ENCODE peak calls at places on chromosomes 3 and 15, in ten cellular contexts. One of them, this sample, is unnamed.
A peak's percentile ranks its signal among the peaks of the same experiment; 100 is the strongest.

GRCh38 chr15:90891346-90891949 is 7.1 kb downstream of the FES start:
- DNase-seq in iPS-NIHi11: no peak
- DNase-seq in NCI-H1092: no peak
- DNase-seq in progenitor cell of endocrine pancreas: no peak
- DNase-seq in NCI-H2171: no peak
- DNase-seq in activated CD8-positive, alpha-beta memory T cell treated with anti-CD3 and anti-CD28 coated beads, Interleukin-2, amount 50 U/mL, for 48 hours: no peak
- DNase-seq in stimulated activated CD4-positive, alpha-beta T cell treated with anti-CD3 and anti-CD28 coated beads, Interleukin-2, amount 100 ng/mL, for 24 hours: no peak
- DNase-seq in AML-193: no peak
- DNase-seq in left cardiac atrium: no peak
- DNase-seq in amniotic stem cell: no peak
- DNase-seq in this sample: no peak

GRCh38 chr3:8608041-8608790 is 36.4 kb downstream of the SSUH2 start:
- DNase-seq in left cardiac atrium: no peak
- DNase-seq in amniotic stem cell: no peak
- DNase-seq in AML-193: no peak
- DNase-seq in progenitor cell of endocrine pancreas: no peak
- DNase-seq in activated CD8-positive, alpha-beta memory T cell treated with anti-CD3 and anti-CD28 coated beads, Interleukin-2, amount 50 U/mL, for 48 hours: no peak
- DNase-seq in NCI-H2171: no peak
- DNase-seq in stimulated activated CD4-positive, alpha-beta T cell treated with anti-CD3 and anti-CD28 coated beads, Interleukin-2, amount 100 ng/mL, for 24 hours: no peak
- DNase-seq in iPS-NIHi11: no peak
- DNase-seq in NCI-H1092: no peak
- DNase-seq in this sample: no peak

GRCh38 chr3:156642750-156643728 is 31.4 kb upstream of the TIPARP start:
- DNase-seq in left cardiac atrium: no peak
- DNase-seq in amniotic stem cell: no peak
- DNase-seq in AML-193: peak; percentile 18
- DNase-seq in iPS-NIHi11: no peak
- DNase-seq in activated CD8-positive, alpha-beta memory T cell treated with anti-CD3 and anti-CD28 coated beads, Interleukin-2, amount 50 U/mL, for 48 hours: no peak
- DNase-seq in NCI-H2171: no peak
- DNase-seq in stimulated activated CD4-positive, alpha-beta T cell treated with anti-CD3 and anti-CD28 coated beads, Interleukin-2, amount 100 ng/mL, for 24 hours: no peak
- DNase-seq in progenitor cell of endocrine pancreas: no peak
- DNase-seq in NCI-H1092: no peak
- DNase-seq in this sample: no peak

GRCh38 chr15:69055251-69055650 is 40.8 kb downstream of the NOX5 start:
- DNase-seq in NCI-H2171: no peak
- DNase-seq in left cardiac atrium: no peak
- DNase-seq in progenitor cell of endocrine pancreas: no peak
- DNase-seq in AML-193: no peak
- DNase-seq in stimulated activated CD4-positive, alpha-beta T cell treated with anti-CD3 and anti-CD28 coated beads, Interleukin-2, amount 100 ng/mL, for 24 hours: no peak
- DNase-seq in activated CD8-positive, alpha-beta memory T cell treated with anti-CD3 and anti-CD28 coated beads, Interleukin-2, amount 50 U/mL, for 48 hours: peak; percentile 36
- DNase-seq in iPS-NIHi11: no peak
- DNase-seq in NCI-H1092: no peak
- DNase-seq in amniotic stem cell: no peak
- DNase-seq in this sample: no peak

GRCh38 chr3:181794036-181794790 is 82.5 kb downstream of the SOX2 start:
- DNase-seq in iPS-NIHi11: no peak
- DNase-seq in progenitor cell of endocrine pancreas: no peak
- DNase-seq in activated CD8-positive, alpha-beta memory T cell treated with anti-CD3 and anti-CD28 coated beads, Interleukin-2, amount 50 U/mL, for 48 hours: no peak
- DNase-seq in AML-193: no peak
- DNase-seq in stimulated activated CD4-positive, alpha-beta T cell treated with anti-CD3 and anti-CD28 coated beads, Interleukin-2, amount 100 ng/mL, for 24 hours: no peak
- DNase-seq in NCI-H1092: no peak
- DNase-seq in amniotic stem cell: no peak
- DNase-seq in NCI-H2171: no peak
- DNase-seq in left cardiac atrium: no peak
- DNase-seq in this sample: no peak

GRCh38 chr3:143707848-143708247 is 140.4 kb downstream of the SLC9A9 start:
- DNase-seq in iPS-NIHi11: no peak
- DNase-seq in left cardiac atrium: no peak
- DNase-seq in NCI-H1092: no peak
- DNase-seq in amniotic stem cell: no peak
- DNase-seq in activated CD8-positive, alpha-beta memory T cell treated with anti-CD3 and anti-CD28 coated beads, Interleukin-2, amount 50 U/mL, for 48 hours: no peak
- DNase-seq in NCI-H2171: no peak
- DNase-seq in progenitor cell of endocrine pancreas: no peak
- DNase-seq in stimulated activated CD4-positive, alpha-beta T cell treated with anti-CD3 and anti-CD28 coated beads, Interleukin-2, amount 100 ng/mL, for 24 hours: no peak
- DNase-seq in AML-193: no peak
- DNase-seq in this sample: no peak

GRCh38 chr3:3800685-3801509 is 1.7 kb downstream of the LRRN1 start:
- DNase-seq in progenitor cell of endocrine pancreas: peak; percentile 30
- DNase-seq in AML-193: no peak
- DNase-seq in stimulated activated CD4-positive, alpha-beta T cell treated with anti-CD3 and anti-CD28 coated beads, Interleukin-2, amount 100 ng/mL, for 24 hours: no peak
- DNase-seq in iPS-NIHi11: no peak
- DNase-seq in activated CD8-positive, alpha-beta memory T cell treated with anti-CD3 and anti-CD28 coated beads, Interleukin-2, amount 50 U/mL, for 48 hours: peak; percentile 55
- DNase-seq in left cardiac atrium: peak; percentile 44
- DNase-seq in NCI-H2171: no peak
- DNase-seq in NCI-H1092: no peak
- DNase-seq in amniotic stem cell: no peak
- DNase-seq in this sample: peak; percentile 77

GRCh38 chr3:143170676-143171075 is 51.1 kb downstream of the CHST2 start:
- DNase-seq in AML-193: no peak
- DNase-seq in progenitor cell of endocrine pancreas: no peak
- DNase-seq in stimulated activated CD4-positive, alpha-beta T cell treated with anti-CD3 and anti-CD28 coated beads, Interleukin-2, amount 100 ng/mL, for 24 hours: no peak
- DNase-seq in left cardiac atrium: no peak
- DNase-seq in activated CD8-positive, alpha-beta memory T cell treated with anti-CD3 and anti-CD28 coated beads, Interleukin-2, amount 50 U/mL, for 48 hours: no peak
- DNase-seq in NCI-H2171: no peak
- DNase-seq in iPS-NIHi11: no peak
- DNase-seq in NCI-H1092: no peak
- DNase-seq in amniotic stem cell: no peak
- DNase-seq in this sample: no peak

GRCh38 chr3:82044918-82045715 is 283.7 kb upstream of the GBE1 start:
- DNase-seq in iPS-NIHi11: no peak
- DNase-seq in stimulated activated CD4-positive, alpha-beta T cell treated with anti-CD3 and anti-CD28 coated beads, Interleukin-2, amount 100 ng/mL, for 24 hours: no peak
- DNase-seq in NCI-H1092: peak; percentile 22
- DNase-seq in left cardiac atrium: no peak
- DNase-seq in AML-193: no peak
- DNase-seq in progenitor cell of endocrine pancreas: no peak
- DNase-seq in activated CD8-positive, alpha-beta memory T cell treated with anti-CD3 and anti-CD28 coated beads, Interleukin-2, amount 50 U/mL, for 48 hours: no peak
- DNase-seq in NCI-H2171: no peak
- DNase-seq in amniotic stem cell: no peak
- DNase-seq in this sample: no peak

GRCh38 chr3:118550122-118550521 is 484.5 kb downstream of the IGSF11 start:
- DNase-seq in left cardiac atrium: no peak
- DNase-seq in stimulated activated CD4-positive, alpha-beta T cell treated with anti-CD3 and anti-CD28 coated beads, Interleukin-2, amount 100 ng/mL, for 24 hours: no peak
- DNase-seq in NCI-H1092: no peak
- DNase-seq in amniotic stem cell: no peak
- DNase-seq in NCI-H2171: no peak
- DNase-seq in AML-193: no peak
- DNase-seq in iPS-NIHi11: no peak
- DNase-seq in progenitor cell of endocrine pancreas: no peak
- DNase-seq in activated CD8-positive, alpha-beta memory T cell treated with anti-CD3 and anti-CD28 coated beads, Interleukin-2, amount 50 U/mL, for 48 hours: no peak
- DNase-seq in this sample: no peak

GRCh38 chr3:183591881-183592521 is 36.5 kb upstream of the KLHL6 start:
- DNase-seq in NCI-H1092: no peak
- DNase-seq in NCI-H2171: no peak
- DNase-seq in amniotic stem cell: no peak
- DNase-seq in AML-193: peak; percentile 46
- DNase-seq in stimulated activated CD4-positive, alpha-beta T cell treated with anti-CD3 and anti-CD28 coated beads, Interleukin-2, amount 100 ng/mL, for 24 hours: no peak
- DNase-seq in iPS-NIHi11: peak; percentile 45
- DNase-seq in left cardiac atrium: no peak
- DNase-seq in progenitor cell of endocrine pancreas: no peak
- DNase-seq in activated CD8-positive, alpha-beta memory T cell treated with anti-CD3 and anti-CD28 coated beads, Interleukin-2, amount 50 U/mL, for 48 hours: no peak
- DNase-seq in this sample: no peak

GRCh38 chr3:11074007-11074406 is 80.3 kb upstream of the HRH1 start:
- DNase-seq in NCI-H1092: no peak
- DNase-seq in progenitor cell of endocrine pancreas: no peak
- DNase-seq in AML-193: no peak
- DNase-seq in activated CD8-positive, alpha-beta memory T cell treated with anti-CD3 and anti-CD28 coated beads, Interleukin-2, amount 50 U/mL, for 48 hours: no peak
- DNase-seq in left cardiac atrium: no peak
- DNase-seq in amniotic stem cell: no peak
- DNase-seq in iPS-NIHi11: no peak
- DNase-seq in stimulated activated CD4-positive, alpha-beta T cell treated with anti-CD3 and anti-CD28 coated beads, Interleukin-2, amount 100 ng/mL, for 24 hours: no peak
- DNase-seq in NCI-H2171: no peak
- DNase-seq in this sample: no peak

GRCh38 chr3:97952872-97953271 is 19.4 kb downstream of the RIOX2 start:
- DNase-seq in amniotic stem cell: no peak
- DNase-seq in NCI-H1092: no peak
- DNase-seq in activated CD8-positive, alpha-beta memory T cell treated with anti-CD3 and anti-CD28 coated beads, Interleukin-2, amount 50 U/mL, for 48 hours: no peak
- DNase-seq in progenitor cell of endocrine pancreas: no peak
- DNase-seq in stimulated activated CD4-positive, alpha-beta T cell treated with anti-CD3 and anti-CD28 coated beads, Interleukin-2, amount 100 ng/mL, for 24 hours: no peak
- DNase-seq in iPS-NIHi11: no peak
- DNase-seq in AML-193: no peak
- DNase-seq in NCI-H2171: no peak
- DNase-seq in left cardiac atrium: no peak
- DNase-seq in this sample: no peak

GRCh38 chr3:88180398-88180999 is 30.7 kb downstream of the C3orf38 start:
- DNase-seq in AML-193: peak; percentile 74
- DNase-seq in left cardiac atrium: no peak
- DNase-seq in activated CD8-positive, alpha-beta memory T cell treated with anti-CD3 and anti-CD28 coated beads, Interleukin-2, amount 50 U/mL, for 48 hours: no peak
- DNase-seq in stimulated activated CD4-positive, alpha-beta T cell treated with anti-CD3 and anti-CD28 coated beads, Interleukin-2, amount 100 ng/mL, for 24 hours: peak; percentile 20
- DNase-seq in iPS-NIHi11: peak; percentile 4
- DNase-seq in NCI-H2171: no peak
- DNase-seq in amniotic stem cell: no peak
- DNase-seq in NCI-H1092: no peak
- DNase-seq in progenitor cell of endocrine pancreas: no peak
- DNase-seq in this sample: no peak

GRCh38 chr15:71588746-71589145 is 221.6 kb upstream of the NR2E3 start:
- DNase-seq in activated CD8-positive, alpha-beta memory T cell treated with anti-CD3 and anti-CD28 coated beads, Interleukin-2, amount 50 U/mL, for 48 hours: no peak
- DNase-seq in stimulated activated CD4-positive, alpha-beta T cell treated with anti-CD3 and anti-CD28 coated beads, Interleukin-2, amount 100 ng/mL, for 24 hours: no peak
- DNase-seq in NCI-H2171: no peak
- DNase-seq in NCI-H1092: no peak
- DNase-seq in amniotic stem cell: peak; percentile 32
- DNase-seq in left cardiac atrium: no peak
- DNase-seq in iPS-NIHi11: no peak
- DNase-seq in progenitor cell of endocrine pancreas: no peak
- DNase-seq in AML-193: no peak
- DNase-seq in this sample: no peak

GRCh38 chr3:87719060-87719459 is 339.7 kb downstream of the CGGBP1 start:
- DNase-seq in NCI-H1092: no peak
- DNase-seq in AML-193: no peak
- DNase-seq in stimulated activated CD4-positive, alpha-beta T cell treated with anti-CD3 and anti-CD28 coated beads, Interleukin-2, amount 100 ng/mL, for 24 hours: no peak
- DNase-seq in NCI-H2171: no peak
- DNase-seq in left cardiac atrium: no peak
- DNase-seq in amniotic stem cell: no peak
- DNase-seq in iPS-NIHi11: no peak
- DNase-seq in activated CD8-positive, alpha-beta memory T cell treated with anti-CD3 and anti-CD28 coated beads, Interleukin-2, amount 50 U/mL, for 48 hours: no peak
- DNase-seq in progenitor cell of endocrine pancreas: no peak
- DNase-seq in this sample: no peak

GRCh38 chr3:134630506-134630905 is 20.3 kb downstream of the KY start:
- DNase-seq in NCI-H1092: no peak
- DNase-seq in NCI-H2171: no peak
- DNase-seq in AML-193: peak; percentile 40
- DNase-seq in iPS-NIHi11: no peak
- DNase-seq in amniotic stem cell: no peak
- DNase-seq in left cardiac atrium: no peak
- DNase-seq in progenitor cell of endocrine pancreas: peak; percentile 6
- DNase-seq in activated CD8-positive, alpha-beta memory T cell treated with anti-CD3 and anti-CD28 coated beads, Interleukin-2, amount 50 U/mL, for 48 hours: peak; percentile 26
- DNase-seq in stimulated activated CD4-positive, alpha-beta T cell treated with anti-CD3 and anti-CD28 coated beads, Interleukin-2, amount 100 ng/mL, for 24 hours: no peak
- DNase-seq in this sample: no peak

GRCh38 chr3:138062626-138063025 is 52.7 kb downstream of the CLDN18 start:
- DNase-seq in amniotic stem cell: no peak
- DNase-seq in stimulated activated CD4-positive, alpha-beta T cell treated with anti-CD3 and anti-CD28 coated beads, Interleukin-2, amount 100 ng/mL, for 24 hours: no peak
- DNase-seq in NCI-H1092: no peak
- DNase-seq in iPS-NIHi11: no peak
- DNase-seq in NCI-H2171: no peak
- DNase-seq in activated CD8-positive, alpha-beta memory T cell treated with anti-CD3 and anti-CD28 coated beads, Interleukin-2, amount 50 U/mL, for 48 hours: no peak
- DNase-seq in AML-193: no peak
- DNase-seq in left cardiac atrium: no peak
- DNase-seq in progenitor cell of endocrine pancreas: no peak
- DNase-seq in this sample: no peak

GRCh38 chr3:30576946-30577345 is 29.5 kb upstream of the TGFBR2 start:
- DNase-seq in progenitor cell of endocrine pancreas: no peak
- DNase-seq in NCI-H1092: no peak
- DNase-seq in AML-193: no peak
- DNase-seq in stimulated activated CD4-positive, alpha-beta T cell treated with anti-CD3 and anti-CD28 coated beads, Interleukin-2, amount 100 ng/mL, for 24 hours: no peak
- DNase-seq in NCI-H2171: no peak
- DNase-seq in amniotic stem cell: no peak
- DNase-seq in iPS-NIHi11: no peak
- DNase-seq in left cardiac atrium: no peak
- DNase-seq in activated CD8-positive, alpha-beta memory T cell treated with anti-CD3 and anti-CD28 coated beads, Interleukin-2, amount 50 U/mL, for 48 hours: no peak
- DNase-seq in this sample: no peak

GRCh38 chr3:129013491-129013891 is 12.4 kb downstream of the EFCC1 start:
- DNase-seq in amniotic stem cell: no peak
- DNase-seq in NCI-H2171: no peak
- DNase-seq in NCI-H1092: no peak
- DNase-seq in AML-193: no peak
- DNase-seq in progenitor cell of endocrine pancreas: no peak
- DNase-seq in activated CD8-positive, alpha-beta memory T cell treated with anti-CD3 and anti-CD28 coated beads, Interleukin-2, amount 50 U/mL, for 48 hours: no peak
- DNase-seq in stimulated activated CD4-positive, alpha-beta T cell treated with anti-CD3 and anti-CD28 coated beads, Interleukin-2, amount 100 ng/mL, for 24 hours: no peak
- DNase-seq in iPS-NIHi11: no peak
- DNase-seq in left cardiac atrium: no peak
- DNase-seq in this sample: no peak

GRCh38 chr15:25408428-25408827 is 30.4 kb downstream of the UBE3A start:
- DNase-seq in left cardiac atrium: no peak
- DNase-seq in activated CD8-positive, alpha-beta memory T cell treated with anti-CD3 and anti-CD28 coated beads, Interleukin-2, amount 50 U/mL, for 48 hours: no peak
- DNase-seq in stimulated activated CD4-positive, alpha-beta T cell treated with anti-CD3 and anti-CD28 coated beads, Interleukin-2, amount 100 ng/mL, for 24 hours: no peak
- DNase-seq in amniotic stem cell: no peak
- DNase-seq in NCI-H1092: no peak
- DNase-seq in NCI-H2171: no peak
- DNase-seq in iPS-NIHi11: no peak
- DNase-seq in AML-193: no peak
- DNase-seq in progenitor cell of endocrine pancreas: no peak
- DNase-seq in this sample: no peak

GRCh38 chr15:51095681-51096331 is 1.1 kb upstream of the TNFAIP8L3 start:
- DNase-seq in AML-193: no peak
- DNase-seq in NCI-H1092: no peak
- DNase-seq in left cardiac atrium: no peak
- DNase-seq in NCI-H2171: no peak
- DNase-seq in stimulated activated CD4-positive, alpha-beta T cell treated with anti-CD3 and anti-CD28 coated beads, Interleukin-2, amount 100 ng/mL, for 24 hours: no peak
- DNase-seq in iPS-NIHi11: no peak
- DNase-seq in activated CD8-positive, alpha-beta memory T cell treated with anti-CD3 and anti-CD28 coated beads, Interleukin-2, amount 50 U/mL, for 48 hours: no peak
- DNase-seq in amniotic stem cell: no peak
- DNase-seq in progenitor cell of endocrine pancreas: no peak
- DNase-seq in this sample: no peak

GRCh38 chr3:52031896-52032295 is 24.5 kb downstream of the DUSP7 start:
- DNase-seq in activated CD8-positive, alpha-beta memory T cell treated with anti-CD3 and anti-CD28 coated beads, Interleukin-2, amount 50 U/mL, for 48 hours: no peak
- DNase-seq in NCI-H1092: no peak
- DNase-seq in AML-193: no peak
- DNase-seq in amniotic stem cell: no peak
- DNase-seq in iPS-NIHi11: peak; percentile 52
- DNase-seq in left cardiac atrium: no peak
- DNase-seq in NCI-H2171: no peak
- DNase-seq in progenitor cell of endocrine pancreas: no peak
- DNase-seq in stimulated activated CD4-positive, alpha-beta T cell treated with anti-CD3 and anti-CD28 coated beads, Interleukin-2, amount 100 ng/mL, for 24 hours: no peak
- DNase-seq in this sample: no peak

GRCh38 chr15:80246425-80246894 is 5.6 kb downstream of the CTXND1 start:
- DNase-seq in progenitor cell of endocrine pancreas: no peak
- DNase-seq in stimulated activated CD4-positive, alpha-beta T cell treated with anti-CD3 and anti-CD28 coated beads, Interleukin-2, amount 100 ng/mL, for 24 hours: no peak
- DNase-seq in iPS-NIHi11: no peak
- DNase-seq in NCI-H2171: no peak
- DNase-seq in AML-193: no peak
- DNase-seq in left cardiac atrium: no peak
- DNase-seq in NCI-H1092: no peak
- DNase-seq in activated CD8-positive, alpha-beta memory T cell treated with anti-CD3 and anti-CD28 coated beads, Interleukin-2, amount 50 U/mL, for 48 hours: no peak
- DNase-seq in amniotic stem cell: no peak
- DNase-seq in this sample: no peak

GRCh38 chr3:123773681-123774431 is 110.3 kb downstream of the MYLK start:
- DNase-seq in iPS-NIHi11: no peak
- DNase-seq in activated CD8-positive, alpha-beta memory T cell treated with anti-CD3 and anti-CD28 coated beads, Interleukin-2, amount 50 U/mL, for 48 hours: no peak
- DNase-seq in progenitor cell of endocrine pancreas: no peak
- DNase-seq in NCI-H2171: no peak
- DNase-seq in stimulated activated CD4-positive, alpha-beta T cell treated with anti-CD3 and anti-CD28 coated beads, Interleukin-2, amount 100 ng/mL, for 24 hours: no peak
- DNase-seq in left cardiac atrium: peak; percentile 40
- DNase-seq in amniotic stem cell: peak; percentile 31
- DNase-seq in NCI-H1092: no peak
- DNase-seq in AML-193: no peak
- DNase-seq in this sample: no peak

GRCh38 chr3:34463414-34463813 is 665.0 kb downstream of the PDCD6IP start:
- DNase-seq in AML-193: no peak
- DNase-seq in activated CD8-positive, alpha-beta memory T cell treated with anti-CD3 and anti-CD28 coated beads, Interleukin-2, amount 50 U/mL, for 48 hours: no peak
- DNase-seq in amniotic stem cell: no peak
- DNase-seq in stimulated activated CD4-positive, alpha-beta T cell treated with anti-CD3 and anti-CD28 coated beads, Interleukin-2, amount 100 ng/mL, for 24 hours: no peak
- DNase-seq in NCI-H1092: no peak
- DNase-seq in left cardiac atrium: no peak
- DNase-seq in iPS-NIHi11: no peak
- DNase-seq in progenitor cell of endocrine pancreas: no peak
- DNase-seq in NCI-H2171: no peak
- DNase-seq in this sample: no peak

GRCh38 chr3:46102059-46102779 is 74.9 kb upstream of the XCR1 start:
- DNase-seq in amniotic stem cell: no peak
- DNase-seq in left cardiac atrium: no peak
- DNase-seq in NCI-H2171: no peak
- DNase-seq in AML-193: no peak
- DNase-seq in iPS-NIHi11: no peak
- DNase-seq in progenitor cell of endocrine pancreas: no peak
- DNase-seq in NCI-H1092: no peak
- DNase-seq in stimulated activated CD4-positive, alpha-beta T cell treated with anti-CD3 and anti-CD28 coated beads, Interleukin-2, amount 100 ng/mL, for 24 hours: no peak
- DNase-seq in activated CD8-positive, alpha-beta memory T cell treated with anti-CD3 and anti-CD28 coated beads, Interleukin-2, amount 50 U/mL, for 48 hours: no peak
- DNase-seq in this sample: no peak

GRCh38 chr3:58419782-58420512 is 13.7 kb downstream of the PDHB start:
- DNase-seq in left cardiac atrium: peak; percentile 68
- DNase-seq in stimulated activated CD4-positive, alpha-beta T cell treated with anti-CD3 and anti-CD28 coated beads, Interleukin-2, amount 100 ng/mL, for 24 hours: no peak
- DNase-seq in activated CD8-positive, alpha-beta memory T cell treated with anti-CD3 and anti-CD28 coated beads, Interleukin-2, amount 50 U/mL, for 48 hours: no peak
- DNase-seq in NCI-H1092: no peak
- DNase-seq in amniotic stem cell: no peak
- DNase-seq in AML-193: no peak
- DNase-seq in progenitor cell of endocrine pancreas: no peak
- DNase-seq in NCI-H2171: no peak
- DNase-seq in iPS-NIHi11: no peak
- DNase-seq in this sample: peak; percentile 56